ENCODE peak calls at places on chromosomes 11 and 22, in seven cellular contexts. One of them, this sample, is unnamed.

GRCh38 chr22:21646608-21647590 is 4.8 kb downstream of the SDF2L1 start:
- DNase-seq in IMR-90: peak; percentile 74
- DNase-seq in neuronal stem cell: peak; percentile 78
- DNase-seq in H1: no peak
- DNase-seq in trophoblast cell: peak; percentile 95
- DNase-seq in mesendoderm: peak; percentile 88
- DNase-seq in H9: peak; percentile 77
- DNase-seq in this sample: peak; percentile 84

GRCh38 chr11:79201637-79202347 is 239.0 kb downstream of the TENM4 start:
- DNase-seq in IMR-90: no peak
- DNase-seq in neuronal stem cell: no peak
- DNase-seq in H1: no peak
- DNase-seq in trophoblast cell: peak; percentile 69
- DNase-seq in mesendoderm: peak; percentile 82
- DNase-seq in H9: no peak
- DNase-seq in this sample: no peak

GRCh38 chr22:38317995-38318715 is 922 bp upstream of the CSNK1E start:
- DNase-seq in IMR-90: peak; percentile 93
- DNase-seq in neuronal stem cell: no peak
- DNase-seq in H1: no peak
- DNase-seq in trophoblast cell: peak; percentile 99
- DNase-seq in mesendoderm: peak; percentile 48
- DNase-seq in H9: no peak
- DNase-seq in this sample: peak; percentile 97

GRCh38 chr22:27820896-27821866 is 19.6 kb upstream of the MN1 start:
- DNase-seq in IMR-90: no peak
- DNase-seq in neuronal stem cell: no peak
- DNase-seq in H1: no peak
- DNase-seq in trophoblast cell: no peak
- DNase-seq in mesendoderm: peak; percentile 25
- DNase-seq in H9: no peak
- DNase-seq in this sample: no peak

GRCh38 chr11:81967242-81967641 is 766.4 kb downstream of the FAM181B start:
- DNase-seq in IMR-90: no peak
- DNase-seq in neuronal stem cell: no peak
- DNase-seq in H1: no peak
- DNase-seq in trophoblast cell: no peak
- DNase-seq in mesendoderm: no peak
- DNase-seq in H9: no peak
- DNase-seq in this sample: no peak

GRCh38 chr11:69010964-69011623 is 2.0 kb downstream of the MRGPRF start:
- DNase-seq in IMR-90: peak; percentile 77
- DNase-seq in neuronal stem cell: peak; percentile 67
- DNase-seq in H1: peak; percentile 38
- DNase-seq in trophoblast cell: peak; percentile 37
- DNase-seq in mesendoderm: peak; percentile 74
- DNase-seq in H9: peak; percentile 84
- DNase-seq in this sample: peak; percentile 78

GRCh38 chr11:66919938-66920337 is 38.2 kb downstream of the PC start:
- DNase-seq in IMR-90: no peak
- DNase-seq in neuronal stem cell: no peak
- DNase-seq in H1: no peak
- DNase-seq in trophoblast cell: no peak
- DNase-seq in mesendoderm: no peak
- DNase-seq in H9: no peak
- DNase-seq in this sample: no peak

GRCh38 chr22:20509344-20510047 is 2.1 kb downstream of the MED15 start:
- DNase-seq in IMR-90: peak; percentile 94
- DNase-seq in neuronal stem cell: no peak
- DNase-seq in H1: no peak
- DNase-seq in trophoblast cell: peak; percentile 98
- DNase-seq in mesendoderm: peak; percentile 80
- DNase-seq in H9: no peak
- DNase-seq in this sample: peak; percentile 98

GRCh38 chr11:77397631-77398030 is 76.3 kb downstream of the PAK1 start:
- DNase-seq in IMR-90: no peak
- DNase-seq in neuronal stem cell: no peak
- DNase-seq in H1: no peak
- DNase-seq in trophoblast cell: no peak
- DNase-seq in mesendoderm: no peak
- DNase-seq in H9: no peak
- DNase-seq in this sample: no peak

GRCh38 chr11:114392735-114393667 is 7.3 kb downstream of the C11orf71 start:
- DNase-seq in IMR-90: no peak
- DNase-seq in neuronal stem cell: no peak
- DNase-seq in H1: no peak
- DNase-seq in trophoblast cell: no peak
- DNase-seq in mesendoderm: no peak
- DNase-seq in H9: no peak
- DNase-seq in this sample: no peak

GRCh38 chr11:45400594-45400993 is 114.5 kb upstream of the SYT13 start:
- DNase-seq in IMR-90: peak; percentile 73
- DNase-seq in neuronal stem cell: no peak
- DNase-seq in H1: no peak
- DNase-seq in trophoblast cell: no peak
- DNase-seq in mesendoderm: no peak
- DNase-seq in H9: no peak
- DNase-seq in this sample: peak; percentile 87

GRCh38 chr11:121237686-121238658 is 54.6 kb upstream of the SC5D start:
- DNase-seq in IMR-90: peak; percentile 62
- DNase-seq in neuronal stem cell: no peak
- DNase-seq in H1: no peak
- DNase-seq in trophoblast cell: no peak
- DNase-seq in mesendoderm: no peak
- DNase-seq in H9: no peak
- DNase-seq in this sample: peak; percentile 40

GRCh38 chr11:72239849-72240460 is 4.0 kb downstream of the PHOX2A start:
- DNase-seq in IMR-90: no peak
- DNase-seq in neuronal stem cell: no peak
- DNase-seq in H1: no peak
- DNase-seq in trophoblast cell: peak; percentile 52
- DNase-seq in mesendoderm: peak; percentile 18
- DNase-seq in H9: peak; percentile 43
- DNase-seq in this sample: no peak

GRCh38 chr11:104036603-104037394 is at the start of gene DDI1:
- DNase-seq in IMR-90: no peak
- DNase-seq in neuronal stem cell: no peak
- DNase-seq in H1: no peak
- DNase-seq in trophoblast cell: no peak
- DNase-seq in mesendoderm: no peak
- DNase-seq in H9: no peak
- DNase-seq in this sample: no peak

GRCh38 chr22:48699531-48699930 is 1128.1 kb downstream of the BRD1 start:
- DNase-seq in IMR-90: no peak
- DNase-seq in neuronal stem cell: no peak
- DNase-seq in H1: no peak
- DNase-seq in trophoblast cell: no peak
- DNase-seq in mesendoderm: no peak
- DNase-seq in H9: no peak
- DNase-seq in this sample: no peak

DNA sequence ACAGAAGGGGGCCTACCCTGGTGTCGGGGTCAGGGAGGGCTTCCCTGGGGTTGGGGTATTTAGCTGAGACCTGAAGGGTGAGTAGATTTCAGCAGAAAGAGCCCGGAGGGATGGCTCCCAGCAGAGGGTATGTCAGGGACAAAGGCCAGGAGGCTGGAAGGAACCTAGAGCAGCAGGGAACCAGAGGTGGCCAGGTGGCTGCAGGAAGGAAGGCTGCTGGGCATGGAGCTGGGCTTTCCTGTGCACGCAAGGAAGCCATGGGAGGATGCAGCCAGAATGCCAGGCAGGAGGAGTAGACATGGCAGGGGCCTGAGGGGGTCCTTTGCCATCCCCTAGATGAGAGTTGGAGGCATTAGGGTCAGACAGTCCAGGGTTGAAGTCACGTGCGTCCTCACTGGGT is 27.4 kb upstream of the RELT start:
- DNase-seq in IMR-90: no peak
- DNase-seq in neuronal stem cell: no peak
- DNase-seq in H1: no peak
- DNase-seq in trophoblast cell: no peak
- DNase-seq in mesendoderm: no peak
- DNase-seq in H9: no peak
- DNase-seq in this sample: no peak
- H2BK120ac ChIP-seq in IMR-90: no peak overlapping the region
- H2BK120ac ChIP-seq in neuronal stem cell: no peak overlapping the region
- H2BK120ac ChIP-seq in H1: no peak overlapping the region
- H2BK120ac ChIP-seq in trophoblast cell: no peak overlapping the region
- H2BK120ac ChIP-seq in mesendoderm: no peak overlapping the region
- H2BK120ac ChIP-seq in H9: no peak overlapping the region
- H2BK120ac ChIP-seq in this sample: no peak overlapping the region

DNA sequence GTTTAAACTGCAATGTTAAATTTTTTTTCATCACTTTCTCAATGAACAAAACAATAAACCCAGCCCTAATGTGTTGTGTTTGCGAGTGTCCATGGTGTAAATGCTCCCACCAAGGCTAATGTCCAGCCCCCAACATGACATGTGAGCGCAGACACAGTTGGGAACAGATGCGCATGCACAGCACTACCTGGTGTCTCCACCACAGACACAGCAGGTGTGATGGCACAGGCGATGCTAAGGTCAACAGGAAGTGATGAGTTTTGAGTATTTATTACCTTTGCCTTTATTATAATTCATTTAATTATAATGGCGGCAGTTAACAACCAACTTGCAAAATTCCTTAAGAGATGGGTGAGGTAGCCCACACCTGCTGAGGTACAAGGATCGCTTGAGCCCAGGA is 42.9 kb downstream of the MICAL3 start:
- DNase-seq in IMR-90: no peak
- DNase-seq in neuronal stem cell: no peak
- DNase-seq in H1: no peak
- DNase-seq in trophoblast cell: no peak
- DNase-seq in mesendoderm: no peak
- DNase-seq in H9: no peak
- DNase-seq in this sample: no peak
- H2BK120ac ChIP-seq in IMR-90: peak overlapping the region; percentile 25
- H2BK120ac ChIP-seq in neuronal stem cell: no peak overlapping the region
- H2BK120ac ChIP-seq in H1: no peak overlapping the region
- H2BK120ac ChIP-seq in trophoblast cell: no peak overlapping the region
- H2BK120ac ChIP-seq in mesendoderm: no peak overlapping the region
- H2BK120ac ChIP-seq in H9: no peak overlapping the region
- H2BK120ac ChIP-seq in this sample: no peak overlapping the region

GRCh38 chr11:9626778-9627394 is 37.0 kb upstream of the SWAP70 start:
- DNase-seq in IMR-90: no peak
- DNase-seq in neuronal stem cell: peak; percentile 62
- DNase-seq in H1: peak; percentile 65
- DNase-seq in trophoblast cell: no peak
- DNase-seq in mesendoderm: peak; percentile 80
- DNase-seq in H9: peak; percentile 80
- DNase-seq in this sample: peak; percentile 14

GRCh38 chr11:9619971-9620370 is 43.9 kb upstream of the SWAP70 start:
- DNase-seq in IMR-90: no peak
- DNase-seq in neuronal stem cell: no peak
- DNase-seq in H1: no peak
- DNase-seq in trophoblast cell: peak; percentile 87
- DNase-seq in mesendoderm: no peak
- DNase-seq in H9: no peak
- DNase-seq in this sample: no peak

GRCh38 chr11:9625158-9625557 is 38.7 kb upstream of the SWAP70 start:
- DNase-seq in IMR-90: no peak
- DNase-seq in neuronal stem cell: no peak
- DNase-seq in H1: no peak
- DNase-seq in trophoblast cell: no peak
- DNase-seq in mesendoderm: no peak
- DNase-seq in H9: no peak
- DNase-seq in this sample: no peak

GRCh38 chr11:9625728-9626127 is 38.1 kb upstream of the SWAP70 start:
- DNase-seq in IMR-90: no peak
- DNase-seq in neuronal stem cell: no peak
- DNase-seq in H1: no peak
- DNase-seq in trophoblast cell: no peak
- DNase-seq in mesendoderm: no peak
- DNase-seq in H9: no peak
- DNase-seq in this sample: no peak

DNA sequence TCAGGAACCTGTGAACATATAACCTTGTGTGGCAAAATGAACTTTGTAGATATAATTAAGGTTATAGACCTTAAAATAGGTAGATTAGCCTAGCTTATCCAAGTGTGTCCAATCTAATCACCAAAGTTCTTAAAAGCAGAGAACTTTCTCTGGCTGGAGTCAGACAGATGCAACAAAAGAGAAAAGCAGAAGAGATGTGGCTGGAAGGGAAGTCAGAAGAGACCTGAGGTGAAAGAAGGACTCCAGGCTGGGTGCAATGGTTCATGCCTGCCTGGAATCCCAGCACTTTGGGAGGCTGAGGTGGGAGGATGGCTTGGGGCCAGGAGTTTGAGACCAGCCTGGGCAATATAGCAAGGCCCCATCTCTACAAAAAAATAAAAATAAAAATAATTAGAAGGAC is 39.4 kb upstream of the SWAP70 start:
- DNase-seq in IMR-90: no peak
- DNase-seq in neuronal stem cell: no peak
- DNase-seq in H1: no peak
- DNase-seq in trophoblast cell: no peak
- DNase-seq in mesendoderm: no peak
- DNase-seq in H9: no peak
- DNase-seq in this sample: no peak
- H2BK120ac ChIP-seq in IMR-90: no peak overlapping the region
- H2BK120ac ChIP-seq in neuronal stem cell: no peak overlapping the region
- H2BK120ac ChIP-seq in H1: no peak overlapping the region
- H2BK120ac ChIP-seq in trophoblast cell: no peak overlapping the region
- H2BK120ac ChIP-seq in mesendoderm: no peak overlapping the region
- H2BK120ac ChIP-seq in H9: no peak overlapping the region
- H2BK120ac ChIP-seq in this sample: no peak overlapping the region

GRCh38 chr22:17874231-17874630 is 100.0 kb upstream of the BID start:
- DNase-seq in IMR-90: no peak
- DNase-seq in neuronal stem cell: no peak
- DNase-seq in H1: no peak
- DNase-seq in trophoblast cell: no peak
- DNase-seq in mesendoderm: no peak
- DNase-seq in H9: no peak
- DNase-seq in this sample: no peak

GRCh38 chr22:17871726-17872458 is 97.6 kb upstream of the BID start:
- DNase-seq in IMR-90: no peak
- DNase-seq in neuronal stem cell: no peak
- DNase-seq in H1: no peak
- DNase-seq in trophoblast cell: peak; percentile 44
- DNase-seq in mesendoderm: no peak
- DNase-seq in H9: no peak
- DNase-seq in this sample: no peak

GRCh38 chr22:17873804-17874203 is 99.5 kb upstream of the BID start:
- DNase-seq in IMR-90: no peak
- DNase-seq in neuronal stem cell: no peak
- DNase-seq in H1: no peak
- DNase-seq in trophoblast cell: no peak
- DNase-seq in mesendoderm: no peak
- DNase-seq in H9: no peak
- DNase-seq in this sample: no peak

GRCh38 chr22:17872491-17872890 is 98.2 kb upstream of the BID start:
- DNase-seq in IMR-90: peak; percentile 11
- DNase-seq in neuronal stem cell: no peak
- DNase-seq in H1: no peak
- DNase-seq in trophoblast cell: peak; percentile 97
- DNase-seq in mesendoderm: no peak
- DNase-seq in H9: no peak
- DNase-seq in this sample: no peak

DNA sequence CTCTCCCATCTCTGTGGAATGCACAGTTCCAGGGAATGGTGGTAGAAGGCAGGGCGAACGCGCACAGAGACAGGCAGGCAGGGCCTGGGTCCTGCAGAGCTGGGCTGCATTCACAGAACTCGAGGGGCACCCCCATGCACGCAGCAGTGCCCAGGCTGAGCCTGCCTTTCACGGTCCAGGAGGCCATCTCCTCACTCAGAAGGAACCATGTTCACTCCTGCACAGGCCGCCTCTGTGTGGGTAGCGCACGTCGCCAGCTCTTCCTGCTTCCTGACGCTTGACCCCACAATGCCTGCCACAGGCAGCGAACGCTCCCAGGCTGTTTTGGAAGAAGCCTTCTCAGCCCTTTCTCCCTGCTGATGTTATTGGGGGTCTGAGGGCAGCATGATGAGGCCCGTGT is 98.8 kb upstream of the BID start:
- DNase-seq in IMR-90: no peak
- DNase-seq in neuronal stem cell: no peak
- DNase-seq in H1: no peak
- DNase-seq in trophoblast cell: no peak
- DNase-seq in mesendoderm: no peak
- DNase-seq in H9: no peak
- DNase-seq in this sample: no peak
- H2BK120ac ChIP-seq in IMR-90: no peak overlapping the region
- H2BK120ac ChIP-seq in neuronal stem cell: peak overlapping the region; percentile 23
- H2BK120ac ChIP-seq in H1: no peak overlapping the region
- H2BK120ac ChIP-seq in trophoblast cell: no peak overlapping the region
- H2BK120ac ChIP-seq in mesendoderm: no peak overlapping the region
- H2BK120ac ChIP-seq in H9: no peak overlapping the region
- H2BK120ac ChIP-seq in this sample: no peak overlapping the region